ENCODE peak calls at places on chromosomes 13 and 19, in four cellular contexts. U is fibroblast of lung, X is MM.1S, O is K562. Z is an unnamed sample.

GRCh38 chr19:737591-738093 is 13.3 kb upstream of the MISP start:
- DNase-seq in U (peak), X (peak), O (peak), Z (peak)

GRCh38 chr13:24252136-24252535 is 57.2 kb upstream of the C1QTNF9 start:
- DNase-seq in U (no peak), X (no peak), O (no peak), Z (no peak)

GRCh38 chr13:112994084-112994780 is 25.2 kb downstream of the MCF2L start:
- DNase-seq in U (no peak), O (no peak), X (no peak), Z (no peak)

GRCh38 chr13:75913925-75914324 is 277.8 kb downstream of the LMO7 start:
- DNase-seq in O (no peak), X (no peak), U (no peak), Z (no peak)

GRCh38 chr19:3818479-3818878 is 32.3 kb upstream of the MATK start:
- DNase-seq in U (no peak), X (no peak), O (no peak), Z (peak)

GRCh38 chr19:896999-897398 is 3.7 kb downstream of the RNU6-9 start:
- DNase-seq in O (no peak), U (no peak), X (no peak), Z (no peak)

GRCh38 chr13:112685856-112686255 is 4.0 kb upstream of the ATP11A start:
- DNase-seq in U (no peak), X (no peak), O (no peak), Z (no peak)

GRCh38 chr13:46211116-46211515 is 612 bp upstream of the LRRC63 start:
- DNase-seq in U (no peak), X (peak), O (peak), Z (peak)

GRCh38 chr13:89726690-89727435 is 1620.6 kb upstream of the MIR17HG start:
- DNase-seq in X (no peak), U (peak), O (no peak), Z (peak)

GRCh38 chr13:84645196-84646071 is 763.2 kb upstream of the SLITRK1 start:
- DNase-seq in X (no peak), O (no peak), U (no peak), Z (no peak)

GRCh38 chr13:31846984-31847752 is 107.8 kb downstream of the RXFP2 start:
- DNase-seq in X (no peak), U (no peak), O (peak), Z (no peak)

GRCh38 chr19:51294211-51294976 is 17.1 kb upstream of the IGLON5 start:
- DNase-seq in U (no peak), X (no peak), O (no peak), Z (peak)

GRCh38 chr13:82116422-82116989 is 1765.8 kb downstream of the SLITRK1 start:
- DNase-seq in O (no peak), U (no peak), X (no peak), Z (no peak)

GRCh38 chr13:49655906-49656305 is 27.6 kb downstream of the ARL11 start:
- DNase-seq in O (no peak), X (no peak), U (no peak), Z (peak)

GRCh38 chr19:16327911-16328823 is 3.5 kb downstream of the KLF2 start:
- DNase-seq in X (no peak), O (no peak), U (peak), Z (no peak)

GRCh38 chr19:47820410-47820809 is 1.3 kb upstream of the CRX start:
- DNase-seq in X (no peak), U (no peak), O (no peak), Z (no peak)

GRCh38 chr19:55877211-55877610 is 40.9 kb downstream of the NLRP4 start:
- DNase-seq in U (no peak), O (no peak), X (peak), Z (no peak)

GRCh38 chr19:57643734-57644133 is 10.8 kb downstream of the ZNF211 start:
- DNase-seq in O (no peak), U (no peak), X (no peak), Z (no peak)

GRCh38 chr13:50485979-50486935 is 357.2 kb downstream of the DLEU7 start:
- DNase-seq in X (no peak), U (peak), O (no peak), Z (no peak)

GRCh38 chr19:53101518-53101917 is 1.7 kb downstream of the ZNF160 start:
- DNase-seq in X (no peak), O (peak), U (no peak), Z (peak)

GRCh38 chr13:85132986-85133385 is 666.2 kb downstream of the SLITRK6 start:
- DNase-seq in U (no peak), O (no peak), X (no peak), Z (no peak)

GRCh38 chr19:33512580-33513137 is 8.9 kb downstream of the PEPD start:
- DNase-seq in U (no peak), X (no peak), O (no peak), Z (no peak)
- TF ChIP-seq EZH2 in U (no peak), X (no peak), O (no peak), Z (no peak)

GRCh38 chr19:29118384-29118783 is 94.6 kb downstream of the UQCRFS1 start:
- DNase-seq in X (no peak), O (no peak), U (no peak), Z (no peak)

GRCh38 chr19:29122185-29122584 is 90.8 kb downstream of the UQCRFS1 start:
- DNase-seq in O (no peak), U (no peak), X (no peak), Z (no peak)

GRCh38 chr19:29119582-29119981 is 93.4 kb downstream of the UQCRFS1 start:
- DNase-seq in O (no peak), X (no peak), U (no peak), Z (no peak)

GRCh38 chr19:29120471-29120870 is 92.5 kb downstream of the UQCRFS1 start:
- DNase-seq in X (no peak), O (no peak), U (no peak), Z (no peak)

GRCh38 chr19:29121684-29122083 is 91.3 kb downstream of the UQCRFS1 start:
- DNase-seq in X (no peak), O (peak), U (no peak), Z (no peak)
- TF ChIP-seq CTCF in X (peak), O (peak), U (peak), Z (peak)

DNA sequence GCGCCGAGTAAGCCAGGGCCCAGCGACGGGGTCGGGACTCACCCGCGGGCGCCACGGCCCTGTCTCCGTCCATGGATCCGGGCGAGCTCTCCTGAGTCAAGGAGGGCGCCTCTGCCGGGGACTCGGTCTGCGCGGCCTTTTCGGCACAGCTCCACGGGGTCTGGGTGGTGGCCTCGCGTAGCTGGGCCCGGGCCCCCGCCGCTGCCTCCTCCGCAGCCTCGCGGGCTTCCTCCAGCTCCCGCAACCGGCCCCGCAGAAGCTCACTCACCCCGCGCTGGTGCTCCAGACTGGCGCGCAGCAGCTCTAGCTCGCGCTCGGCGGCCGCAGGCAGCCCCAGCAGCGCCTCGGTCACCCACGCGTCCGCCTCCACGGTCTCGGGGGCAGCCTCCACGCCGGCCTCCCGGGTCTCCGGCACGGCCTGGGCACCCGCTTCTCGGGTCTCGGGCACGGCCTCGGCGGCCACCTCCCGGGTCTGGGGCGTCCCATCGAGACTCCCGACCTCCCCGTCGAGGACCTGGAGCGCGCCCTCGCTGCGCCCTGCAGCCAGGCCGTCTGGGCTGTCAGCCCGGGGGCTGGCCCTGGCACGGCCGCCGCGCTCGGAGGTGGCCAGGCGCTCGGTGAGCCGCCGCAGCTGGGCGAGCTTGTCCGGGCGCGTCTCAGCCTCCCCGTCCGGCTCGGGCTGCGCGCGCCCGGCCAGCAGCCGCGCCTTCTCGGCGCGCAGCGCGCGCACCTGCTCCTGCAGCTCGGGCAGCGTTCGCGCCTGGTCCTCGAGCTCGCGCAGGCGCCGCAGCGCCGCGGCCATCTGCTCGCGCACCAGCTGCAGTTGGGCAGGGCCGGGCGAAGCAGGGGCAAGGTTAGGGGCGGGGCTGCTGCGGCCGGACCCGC is 8.4 kb downstream of the KANK3 start:
- DNase-seq in O (peak), U (peak), X (peak), Z (peak)
- TF ChIP-seq EZH2 in O (no peak), U (no peak), X (no peak), Z (no peak)

GRCh38 chr19:50042363-50043024 is 16.7 kb downstream of the ZNF473 start:
- DNase-seq in X (no peak), U (no peak), O (no peak), Z (no peak)
- TF ChIP-seq CTCF in X (no peak), U (no peak), O (no peak), Z (no peak)

DNA sequence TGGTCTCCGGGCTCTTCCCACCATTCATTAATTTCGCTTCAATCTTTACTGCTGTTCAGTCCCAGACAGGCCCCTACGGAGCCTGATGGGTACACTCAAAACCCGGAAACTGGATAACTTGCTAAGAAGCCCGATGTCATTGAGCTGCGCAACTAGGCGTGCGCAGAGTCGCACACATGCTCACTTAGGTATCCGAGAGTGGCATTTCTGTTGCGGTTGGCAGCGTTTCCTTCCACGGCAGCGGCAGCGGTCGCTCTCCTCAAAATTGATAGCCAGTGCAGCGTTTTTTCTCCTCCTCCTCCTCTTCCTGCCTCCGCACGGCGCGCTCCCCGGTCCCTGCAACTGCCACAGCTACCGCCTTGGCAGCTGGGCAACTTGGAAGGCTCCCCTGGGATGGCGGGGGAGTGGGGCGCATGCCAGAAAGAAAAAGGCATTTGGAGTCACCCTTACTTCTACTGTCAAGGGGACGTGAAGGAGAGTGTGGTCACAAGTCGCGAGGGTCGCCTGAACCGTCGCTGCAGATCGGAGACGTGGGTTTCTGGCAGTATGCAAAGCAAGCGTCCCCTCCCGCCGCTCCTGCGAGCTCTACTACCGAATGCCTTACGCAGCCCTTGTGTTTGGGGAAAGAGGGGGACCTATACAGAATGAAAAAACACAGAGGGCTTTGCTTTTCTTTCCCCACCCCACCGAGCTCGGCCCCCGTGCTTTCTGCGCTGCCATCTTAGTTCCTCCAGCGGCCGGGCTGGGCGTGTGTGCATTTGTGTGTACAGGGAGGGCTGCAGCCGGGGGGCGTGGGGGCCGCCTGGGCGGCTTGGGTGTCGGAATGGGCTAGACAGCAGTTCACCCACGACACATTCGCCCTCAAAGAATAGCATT is 2.5 kb upstream of the MYCBP2 start:
- DNase-seq in O (peak), U (peak), X (peak), Z (peak)
- TF ChIP-seq EZH2 in O (no peak), U (no peak), X (no peak), Z (no peak)

GRCh38 chr19:14476307-14476662 is 1.1 kb upstream of the PTGER1 start:
- DNase-seq in U (no peak), X (no peak), O (no peak), Z (no peak)

GRCh38 chr19:14473915-14474578 is 1.1 kb downstream of the PTGER1 start:
- DNase-seq in O (no peak), X (no peak), U (no peak), Z (peak)

GRCh38 chr19:14474827-14475226 is 327 bp downstream of the PTGER1 start:
- DNase-seq in O (no peak), U (no peak), X (no peak), Z (no peak)

GRCh38 chr19:14476663-14477401 is 1.7 kb upstream of the PTGER1 start:
- DNase-seq in X (no peak), U (peak), O (peak), Z (peak)

GRCh38 chr19:14475251-14476073 is at the start of gene PTGER1:
- DNase-seq in X (no peak), O (peak), U (peak), Z (peak)
- TF ChIP-seq CTCF in X (peak), O (peak), U (peak), Z (peak)

Z was measured in PC-3.